ENCODE peak calls at places on chromosomes 1 and 21, in eight cellular contexts. One of them, this sample, is unnamed.

GRCh38 chr1:245356891-245357585 is 202.3 kb downstream of the KIF26B start:
- DNase-seq in esophagus squamous epithelium: no peak
- DNase-seq in adrenal gland: no peak
- DNase-seq in stomach: no peak
- DNase-seq in ovary: no peak
- DNase-seq in tibial nerve: no peak
- DNase-seq in H1: no peak
- DNase-seq in IMR-90: no peak
- DNase-seq in this sample: no peak

GRCh38 chr1:172452536-172453159 is 8.8 kb upstream of the PIGC start:
- DNase-seq in IMR-90: no peak
- DNase-seq in tibial nerve: no peak
- DNase-seq in ovary: no peak
- DNase-seq in H1: no peak
- DNase-seq in adrenal gland: no peak
- DNase-seq in esophagus squamous epithelium: no peak
- DNase-seq in stomach: no peak
- DNase-seq in this sample: no peak

GRCh38 chr1:210397681-210398080 is 69.0 kb downstream of the HHAT start:
- DNase-seq in esophagus squamous epithelium: no peak
- DNase-seq in H1: no peak
- DNase-seq in tibial nerve: no peak
- DNase-seq in stomach: no peak
- DNase-seq in adrenal gland: no peak
- DNase-seq in IMR-90: no peak
- DNase-seq in ovary: no peak
- DNase-seq in this sample: no peak

GRCh38 chr1:85440584-85440983 is 24.4 kb downstream of the DDAH1 start:
- DNase-seq in H1: no peak
- DNase-seq in ovary: no peak
- DNase-seq in adrenal gland: no peak
- DNase-seq in esophagus squamous epithelium: no peak
- DNase-seq in tibial nerve: no peak
- DNase-seq in stomach: no peak
- DNase-seq in IMR-90: no peak
- DNase-seq in this sample: no peak

GRCh38 chr21:28207776-28208175 is 784.9 kb downstream of the LTN1 start:
- DNase-seq in stomach: no peak
- DNase-seq in ovary: no peak
- DNase-seq in esophagus squamous epithelium: no peak
- DNase-seq in adrenal gland: no peak
- DNase-seq in H1: no peak
- DNase-seq in IMR-90: peak; percentile 83
- DNase-seq in tibial nerve: no peak
- DNase-seq in this sample: no peak

GRCh38 chr21:31476551-31477120 is 132.6 kb upstream of the TIAM1 start:
- DNase-seq in tibial nerve: no peak
- DNase-seq in H1: no peak
- DNase-seq in ovary: no peak
- DNase-seq in esophagus squamous epithelium: no peak
- DNase-seq in adrenal gland: no peak
- DNase-seq in IMR-90: no peak
- DNase-seq in stomach: no peak
- DNase-seq in this sample: no peak

GRCh38 chr21:22490044-22490443 is 1491.8 kb downstream of the NCAM2 start:
- DNase-seq in IMR-90: no peak
- DNase-seq in tibial nerve: no peak
- DNase-seq in H1: no peak
- DNase-seq in stomach: no peak
- DNase-seq in adrenal gland: no peak
- DNase-seq in ovary: no peak
- DNase-seq in esophagus squamous epithelium: no peak
- DNase-seq in this sample: no peak

GRCh38 chr21:31902438-31902837 is 29.6 kb downstream of the HUNK start:
- DNase-seq in ovary: no peak
- DNase-seq in stomach: no peak
- DNase-seq in adrenal gland: no peak
- DNase-seq in H1: no peak
- DNase-seq in IMR-90: no peak
- DNase-seq in tibial nerve: no peak
- DNase-seq in esophagus squamous epithelium: no peak
- DNase-seq in this sample: no peak

GRCh38 chr1:173360478-173361063 is 116.6 kb upstream of the PRDX6 start:
- DNase-seq in H1: no peak
- DNase-seq in stomach: no peak
- DNase-seq in tibial nerve: no peak
- DNase-seq in esophagus squamous epithelium: no peak
- DNase-seq in adrenal gland: no peak
- DNase-seq in ovary: no peak
- DNase-seq in IMR-90: no peak
- DNase-seq in this sample: no peak

GRCh38 chr21:41241341-41241740 is 73.4 kb downstream of the BACE2 start:
- DNase-seq in H1: no peak
- DNase-seq in adrenal gland: peak; percentile 23
- DNase-seq in ovary: no peak
- DNase-seq in stomach: no peak
- DNase-seq in tibial nerve: no peak
- DNase-seq in esophagus squamous epithelium: no peak
- DNase-seq in IMR-90: no peak
- DNase-seq in this sample: no peak

GRCh38 chr21:44742418-44743153 is 31.2 kb upstream of the TSPEAR start:
- DNase-seq in tibial nerve: no peak
- DNase-seq in adrenal gland: no peak
- DNase-seq in ovary: no peak
- DNase-seq in esophagus squamous epithelium: no peak
- DNase-seq in stomach: no peak
- DNase-seq in IMR-90: peak; percentile 4
- DNase-seq in H1: no peak
- DNase-seq in this sample: no peak

GRCh38 chr21:29187939-29188338 is 57.5 kb downstream of the MAP3K7CL start:
- DNase-seq in H1: no peak
- DNase-seq in stomach: no peak
- DNase-seq in IMR-90: peak; percentile 96
- DNase-seq in ovary: peak; percentile 36
- DNase-seq in tibial nerve: no peak
- DNase-seq in esophagus squamous epithelium: no peak
- DNase-seq in adrenal gland: peak; percentile 88
- DNase-seq in this sample: no peak

GRCh38 chr21:43718872-43719747 is at the start of gene PDXK:
- DNase-seq in adrenal gland: peak; percentile 89
- DNase-seq in tibial nerve: peak; percentile 71
- DNase-seq in ovary: peak; percentile 90
- DNase-seq in esophagus squamous epithelium: no peak
- DNase-seq in H1: no peak
- DNase-seq in IMR-90: peak; percentile 77
- DNase-seq in stomach: peak; percentile 92
- DNase-seq in this sample: peak; percentile 66

GRCh38 chr1:184866991-184867788 is 107.1 kb downstream of the NIBAN1 start:
- DNase-seq in H1: no peak
- DNase-seq in stomach: no peak
- DNase-seq in ovary: no peak
- DNase-seq in adrenal gland: no peak
- DNase-seq in IMR-90: peak; percentile 96
- DNase-seq in esophagus squamous epithelium: no peak
- DNase-seq in tibial nerve: peak; percentile 31
- DNase-seq in this sample: no peak

GRCh38 chr1:78676347-78676982 is 26.8 kb downstream of the IFI44 start:
- DNase-seq in ovary: peak; percentile 24
- DNase-seq in adrenal gland: peak; percentile 79
- DNase-seq in tibial nerve: peak; percentile 92
- DNase-seq in H1: no peak
- DNase-seq in esophagus squamous epithelium: no peak
- DNase-seq in IMR-90: peak; percentile 78
- DNase-seq in stomach: peak; percentile 61
- DNase-seq in this sample: peak; percentile 64

GRCh38 chr1:206050655-206051235 is 2.2 kb upstream of the RHEX start:
- DNase-seq in stomach: no peak
- DNase-seq in ovary: no peak
- DNase-seq in H1: no peak
- DNase-seq in IMR-90: peak; percentile 2
- DNase-seq in esophagus squamous epithelium: peak; percentile 19
- DNase-seq in tibial nerve: no peak
- DNase-seq in adrenal gland: peak; percentile 56
- DNase-seq in this sample: no peak

GRCh38 chr21:35658242-35658641 is 402.1 kb downstream of the SETD4 start:
- DNase-seq in adrenal gland: no peak
- DNase-seq in tibial nerve: no peak
- DNase-seq in H1: no peak
- DNase-seq in IMR-90: peak; percentile 89
- DNase-seq in stomach: no peak
- DNase-seq in esophagus squamous epithelium: no peak
- DNase-seq in ovary: no peak
- DNase-seq in this sample: no peak

GRCh38 chr1:15180189-15180588 is 26.6 kb downstream of the TMEM51 start:
- DNase-seq in ovary: no peak
- DNase-seq in esophagus squamous epithelium: no peak
- DNase-seq in H1: no peak
- DNase-seq in stomach: no peak
- DNase-seq in adrenal gland: no peak
- DNase-seq in tibial nerve: no peak
- DNase-seq in IMR-90: no peak
- DNase-seq in this sample: no peak

GRCh38 chr1:10687782-10688408 is 108.6 kb downstream of the CASZ1 start:
- DNase-seq in stomach: peak; percentile 68
- DNase-seq in tibial nerve: no peak
- DNase-seq in ovary: no peak
- DNase-seq in IMR-90: no peak
- DNase-seq in esophagus squamous epithelium: no peak
- DNase-seq in adrenal gland: no peak
- DNase-seq in H1: no peak
- DNase-seq in this sample: no peak

GRCh38 chr1:58986996-58987767 is 203.3 kb upstream of the JUN start:
- DNase-seq in stomach: no peak
- DNase-seq in tibial nerve: no peak
- DNase-seq in esophagus squamous epithelium: no peak
- DNase-seq in adrenal gland: no peak
- DNase-seq in ovary: no peak
- DNase-seq in IMR-90: peak; percentile 8
- DNase-seq in H1: no peak
- DNase-seq in this sample: no peak

DNA sequence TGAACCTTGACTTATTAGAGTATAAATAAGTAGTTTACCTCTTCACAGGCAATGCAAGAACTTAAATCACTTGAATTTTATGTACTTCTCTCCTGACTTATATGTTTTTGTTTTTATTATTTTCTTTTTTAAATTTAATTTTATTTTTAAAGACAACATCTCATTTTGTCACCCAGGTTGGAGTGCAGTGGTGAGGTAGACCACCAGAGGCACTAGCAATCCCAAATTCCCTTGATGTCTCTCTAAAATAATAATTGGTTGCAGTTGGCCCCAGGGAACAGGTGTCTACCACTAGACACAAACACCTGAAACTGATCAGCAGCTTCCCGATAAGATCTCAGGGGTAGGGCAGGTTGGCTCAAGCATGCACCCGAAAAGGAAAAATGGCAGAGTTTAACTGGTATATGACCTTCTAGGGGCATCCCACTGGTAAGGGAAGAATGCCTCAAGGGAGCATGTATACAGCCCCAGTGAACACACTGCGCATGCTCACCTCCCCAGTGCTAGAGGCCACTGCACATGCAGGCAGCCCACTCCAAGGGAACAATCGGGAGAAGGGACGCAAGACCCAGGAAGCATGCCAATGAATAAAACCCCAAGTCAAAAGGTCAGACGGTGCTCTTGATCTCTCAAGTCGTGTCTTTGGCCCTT is 14.6 kb downstream of the EXOC8 start:
- DNase-seq in adrenal gland: no peak
- DNase-seq in ovary: no peak
- DNase-seq in esophagus squamous epithelium: no peak
- DNase-seq in tibial nerve: no peak
- DNase-seq in IMR-90: no peak
- DNase-seq in stomach: no peak
- DNase-seq in H1: no peak
- DNase-seq in this sample: no peak
- TF ChIP-seq CTCF in adrenal gland: no peak
- TF ChIP-seq CTCF in ovary: no peak
- TF ChIP-seq CTCF in esophagus squamous epithelium: no peak
- TF ChIP-seq CTCF in tibial nerve: no peak
- TF ChIP-seq CTCF in IMR-90: no peak
- TF ChIP-seq CTCF in stomach: no peak
- TF ChIP-seq CTCF in H1: no peak
- TF ChIP-seq CTCF in this sample: no peak

GRCh38 chr1:222618001-222618879 is at the start of gene MIA3:
- DNase-seq in H1: no peak
- DNase-seq in ovary: peak; percentile 84
- DNase-seq in esophagus squamous epithelium: peak; percentile 61
- DNase-seq in stomach: no peak
- DNase-seq in adrenal gland: peak; percentile 57
- DNase-seq in IMR-90: peak; percentile 10
- DNase-seq in tibial nerve: peak; percentile 66
- DNase-seq in this sample: peak; percentile 61
- TF ChIP-seq POLR2A in H1: peak; percentile 56
- TF ChIP-seq POLR2A in ovary: peak; percentile 27
- TF ChIP-seq POLR2A in esophagus squamous epithelium: peak; percentile 50
- TF ChIP-seq POLR2A in stomach: no peak
- TF ChIP-seq POLR2A in adrenal gland: no peak
- TF ChIP-seq POLR2A in IMR-90: peak; percentile 55
- TF ChIP-seq POLR2A in tibial nerve: no peak
- TF ChIP-seq POLR2A in this sample: no peak

GRCh38 chr1:44617703-44618029 is 56.6 kb downstream of the TMEM53 start:
- DNase-seq in esophagus squamous epithelium: no peak
- DNase-seq in adrenal gland: no peak
- DNase-seq in ovary: no peak
- DNase-seq in tibial nerve: no peak
- DNase-seq in stomach: no peak
- DNase-seq in IMR-90: no peak
- DNase-seq in H1: no peak
- DNase-seq in this sample: no peak
- H3K4me3 ChIP-seq in esophagus squamous epithelium: peak overlapping the region; percentile 40
- H3K4me3 ChIP-seq in adrenal gland: no peak overlapping the region
- H3K4me3 ChIP-seq in ovary: peak overlapping the region; percentile 8
- H3K4me3 ChIP-seq in tibial nerve: peak overlapping the region; percentile 27
- H3K4me3 ChIP-seq in stomach: peak overlapping the region; percentile 28
- H3K4me3 ChIP-seq in IMR-90: no peak overlapping the region
- H3K4me3 ChIP-seq in H1: no peak overlapping the region
- H3K4me3 ChIP-seq in this sample: no peak overlapping the region

DNA sequence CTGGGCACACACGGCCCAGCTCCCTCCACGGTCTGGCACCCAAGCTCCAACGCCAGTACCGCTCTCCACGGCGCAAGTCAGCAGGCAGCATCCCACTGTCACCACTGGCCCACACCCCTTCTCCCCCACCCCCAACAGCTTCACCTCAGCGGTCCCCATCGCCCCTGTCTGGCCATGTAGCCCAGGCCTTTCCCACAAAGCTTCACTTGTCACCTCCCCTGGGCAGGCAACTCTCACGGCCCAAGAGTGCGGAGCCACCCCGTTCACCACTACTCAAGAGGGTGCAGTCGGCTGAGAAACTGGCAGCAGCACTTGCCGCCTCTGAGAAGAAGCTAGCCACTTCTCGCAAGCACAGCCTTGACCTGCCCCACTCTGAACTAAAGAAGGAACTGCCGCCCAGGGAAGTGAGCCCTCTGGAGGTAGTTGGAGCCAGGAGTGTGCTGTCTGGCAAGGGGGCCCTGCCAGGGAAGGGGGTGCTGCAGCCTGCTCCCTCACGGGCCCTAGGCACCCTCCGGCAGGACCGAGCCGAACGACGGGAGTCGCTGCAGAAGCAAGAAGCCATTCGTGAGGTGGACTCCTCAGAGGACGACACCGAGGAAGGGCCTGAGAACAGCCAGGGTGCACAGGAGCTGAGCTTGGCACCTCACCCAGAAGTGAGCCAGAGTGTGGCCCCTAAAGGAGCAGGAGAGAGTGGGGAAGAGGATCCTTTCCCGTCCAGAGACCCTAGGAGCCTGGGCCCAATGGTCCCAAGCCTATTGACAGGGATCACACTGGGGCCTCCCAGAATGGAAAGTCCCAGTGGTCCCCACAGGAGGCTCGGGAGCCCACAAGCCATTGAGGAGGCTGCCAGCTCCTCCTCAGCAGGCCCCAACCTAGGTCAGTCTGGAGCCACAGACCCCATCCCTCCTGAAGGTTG is 97.6 kb downstream of the PIK3R3 start:
- DNase-seq in ovary: no peak
- DNase-seq in IMR-90: no peak
- DNase-seq in adrenal gland: no peak
- DNase-seq in H1: no peak
- DNase-seq in esophagus squamous epithelium: no peak
- DNase-seq in stomach: no peak
- DNase-seq in tibial nerve: no peak
- DNase-seq in this sample: no peak
- TF ChIP-seq CTCF in ovary: no peak
- TF ChIP-seq CTCF in IMR-90: no peak
- TF ChIP-seq CTCF in adrenal gland: no peak
- TF ChIP-seq CTCF in H1: peak; percentile 33
- TF ChIP-seq CTCF in esophagus squamous epithelium: no peak
- TF ChIP-seq CTCF in stomach: no peak
- TF ChIP-seq CTCF in tibial nerve: no peak
- TF ChIP-seq CTCF in this sample: no peak

This sample was measured in lower leg skin.